ENCODE peak calls at places on chromosomes 13 and 19, in ten cellular contexts. X is AG04450, H is AG10803, N is sigmoid colon, U is BJ, O is cardiac muscle cell, G is neural crest cell, T is MCF 10A, V is RWPE2, S is neural progenitor cell. L is an unnamed sample.

GRCh38 chr13:81171065-81171647 is 830.2 kb upstream of the SPRY2 start:
- DNase-seq in X (no peak), H (peak), N (no peak), U (no peak), O (peak), G (no peak), T (peak), V (no peak), S (peak), L (no peak)

GRCh38 chr13:51152713-51153112 is 41.6 kb upstream of the C13orf42 start:
- DNase-seq in X (no peak), H (no peak), N (no peak), U (no peak), O (no peak), G (no peak), T (no peak), V (no peak), S (no peak), L (no peak)

GRCh38 chr13:99909097-99909835 is 62.3 kb downstream of the ZIC5 start:
- DNase-seq in X (no peak), H (no peak), N (no peak), U (no peak), O (no peak), G (no peak), T (no peak), V (no peak), S (no peak), L (no peak)

GRCh38 chr19:48560095-48560530 is 8.1 kb downstream of the SULT2B1 start:
- DNase-seq in X (no peak), H (no peak), N (no peak), U (no peak), O (no peak), G (no peak), T (no peak), V (no peak), S (peak), L (no peak)

GRCh38 chr13:67971291-67971690 is 741.2 kb upstream of the PCDH9 start:
- DNase-seq in X (no peak), H (no peak), N (no peak), U (no peak), O (no peak), G (no peak), T (no peak), V (no peak), S (no peak), L (no peak)

GRCh38 chr13:103948477-103948876 is 882.3 kb upstream of the SLC10A2 start:
- DNase-seq in X (no peak), H (no peak), N (no peak), U (no peak), O (no peak), G (no peak), T (no peak), V (no peak), S (no peak), L (no peak)

GRCh38 chr19:16449330-16449961 is 22.3 kb downstream of the EPS15L1 start:
- DNase-seq in X (no peak), H (no peak), N (no peak), U (no peak), O (no peak), G (no peak), T (no peak), V (no peak), S (no peak), L (no peak)

GRCh38 chr19:4557971-4558941 is 1.2 kb downstream of the SEMA6B start:
- DNase-seq in X (no peak), H (no peak), N (no peak), U (no peak), O (peak), G (peak), T (peak), V (no peak), S (peak), L (no peak)

GRCh38 chr13:112761701-112762689 is 72.2 kb downstream of the ATP11A start:
- DNase-seq in X (no peak), H (peak), N (no peak), U (no peak), O (peak), G (no peak), T (no peak), V (no peak), S (peak), L (no peak)

GRCh38 chr13:48853381-48854102 is 122.2 kb upstream of the FNDC3A start:
- DNase-seq in X (no peak), H (peak), N (no peak), U (no peak), O (no peak), G (no peak), T (no peak), V (no peak), S (no peak), L (no peak)

GRCh38 chr19:19643158-19644053 is at the start of gene GMIP:
- DNase-seq in X (no peak), H (peak), N (peak), U (no peak), O (peak), G (peak), T (peak), V (no peak), S (peak), L (no peak)

GRCh38 chr13:23770428-23770827 is 118.8 kb downstream of the MIPEP start:
- DNase-seq in X (no peak), H (no peak), N (no peak), U (no peak), O (no peak), G (no peak), T (no peak), V (no peak), S (no peak), L (no peak)

GRCh38 chr19:51480590-51480989 is 2.3 kb downstream of the CEACAM18 start:
- DNase-seq in X (no peak), H (no peak), N (peak), U (no peak), O (peak), G (peak), T (no peak), V (no peak), S (peak), L (no peak)

GRCh38 chr13:44263920-44264610 is 109.6 kb upstream of the SERP2 start:
- DNase-seq in X (no peak), H (peak), N (no peak), U (no peak), O (no peak), G (no peak), T (no peak), V (no peak), S (no peak), L (no peak)

GRCh38 chr13:45951724-45952123 is 100.2 kb upstream of the SIAH3 start:
- DNase-seq in X (no peak), H (no peak), N (no peak), U (no peak), O (no peak), G (no peak), T (no peak), V (no peak), S (no peak), L (no peak)

GRCh38 chr13:31909889-31910551 is 121.6 kb upstream of the FRY start:
- DNase-seq in X (peak), H (peak), N (no peak), U (no peak), O (peak), G (peak), T (peak), V (no peak), S (peak), L (no peak)

GRCh38 chr19:33273881-33274662 is 28.3 kb downstream of the CEBPA start:
- DNase-seq in X (peak), H (peak), N (no peak), U (peak), O (no peak), G (no peak), T (peak), V (no peak), S (no peak), L (peak)

GRCh38 chr19:1592755-1593628 is at the start of gene MBD3:
- DNase-seq in X (peak), H (peak), N (peak), U (peak), O (peak), G (peak), T (peak), V (peak), S (peak), L (peak)

GRCh38 chr19:54558339-54558738 is 15.3 kb upstream of the LILRA2 start:
- DNase-seq in X (no peak), H (no peak), N (no peak), U (no peak), O (no peak), G (no peak), T (peak), V (no peak), S (no peak), L (no peak)

GRCh38 chr13:78978381-78978998 is 319.5 kb upstream of the OBI1 start:
- DNase-seq in X (peak), H (peak), N (no peak), U (peak), O (peak), G (peak), T (peak), V (no peak), S (peak), L (peak)

GRCh38 chr19:2207991-2208860 is 27.9 kb downstream of the PLEKHJ1 start:
- DNase-seq in X (no peak), H (peak), N (peak), U (peak), O (peak), G (no peak), T (no peak), V (no peak), S (peak), L (peak)

GRCh38 chr19:5058456-5059190 is 89.7 kb downstream of the KDM4B start:
- DNase-seq in X (no peak), H (peak), N (no peak), U (no peak), O (no peak), G (no peak), T (peak), V (no peak), S (no peak), L (no peak)

GRCh38 chr19:15671237-15671636 is 1.6 kb upstream of the CYP4F12 start:
- DNase-seq in X (no peak), H (no peak), N (no peak), U (no peak), O (no peak), G (no peak), T (no peak), V (no peak), S (no peak), L (no peak)

GRCh38 chr19:13908674-13909073 is 2.7 kb downstream of the CC2D1A start:
- DNase-seq in X (no peak), H (no peak), N (no peak), U (no peak), O (no peak), G (no peak), T (no peak), V (no peak), S (no peak), L (no peak)

GRCh38 chr19:41548954-41549688 is 26.8 kb upstream of the CEACAM21 start:
- DNase-seq in X (no peak), H (no peak), N (no peak), U (no peak), O (no peak), G (peak), T (no peak), V (no peak), S (peak), L (no peak)

GRCh38 chr19:41552558-41552957 is 23.4 kb upstream of the CEACAM21 start:
- DNase-seq in X (no peak), H (no peak), N (no peak), U (no peak), O (no peak), G (no peak), T (no peak), V (no peak), S (no peak), L (no peak)

GRCh38 chr13:48181482-48182145 is 51.4 kb upstream of the ITM2B start:
- DNase-seq in X (no peak), H (no peak), N (no peak), U (no peak), O (no peak), G (no peak), T (no peak), V (no peak), S (no peak), L (no peak)

GRCh38 chr13:67440240-67440639 is 210.1 kb upstream of the PCDH9 start:
- DNase-seq in X (no peak), H (no peak), N (no peak), U (no peak), O (no peak), G (no peak), T (no peak), V (no peak), S (no peak), L (no peak)

GRCh38 chr19:51501594-51502263 is at the start of gene SIGLEC12:
- DNase-seq in X (no peak), H (no peak), N (peak), U (no peak), O (no peak), G (no peak), T (no peak), V (no peak), S (no peak), L (no peak)

GRCh38 chr13:30846311-30846710 is 59.8 kb upstream of the MEDAG start:
- DNase-seq in X (no peak), H (peak), N (no peak), U (no peak), O (no peak), G (no peak), T (peak), V (no peak), S (no peak), L (no peak)

GRCh38 chr13:113359556-113359955 is 4.4 kb downstream of the GRTP1 start:
- DNase-seq in X (no peak), H (no peak), N (no peak), U (no peak), O (no peak), G (no peak), T (no peak), V (no peak), S (no peak), L (no peak)

GRCh38 chr13:66483712-66484111 is 746.4 kb downstream of the PCDH9 start:
- DNase-seq in X (no peak), H (no peak), N (no peak), U (no peak), O (no peak), G (no peak), T (no peak), V (no peak), S (no peak), L (no peak)

GRCh38 chr19:12996542-12997094 is 1.3 kb downstream of the NFIX start:
- DNase-seq in X (no peak), H (peak), N (no peak), U (no peak), O (no peak), G (no peak), T (no peak), V (no peak), S (peak), L (no peak)

GRCh38 chr13:29589967-29590366 is 5.5 kb downstream of the SLC7A1 start:
- DNase-seq in X (no peak), H (no peak), N (no peak), U (no peak), O (no peak), G (no peak), T (no peak), V (no peak), S (peak), L (no peak)
- TF ChIP-seq CTCF in X (peak), H (peak), N (no peak), U (no peak), O (peak), G (peak), T (no peak), V (no peak), S (peak), L (peak)

DNA sequence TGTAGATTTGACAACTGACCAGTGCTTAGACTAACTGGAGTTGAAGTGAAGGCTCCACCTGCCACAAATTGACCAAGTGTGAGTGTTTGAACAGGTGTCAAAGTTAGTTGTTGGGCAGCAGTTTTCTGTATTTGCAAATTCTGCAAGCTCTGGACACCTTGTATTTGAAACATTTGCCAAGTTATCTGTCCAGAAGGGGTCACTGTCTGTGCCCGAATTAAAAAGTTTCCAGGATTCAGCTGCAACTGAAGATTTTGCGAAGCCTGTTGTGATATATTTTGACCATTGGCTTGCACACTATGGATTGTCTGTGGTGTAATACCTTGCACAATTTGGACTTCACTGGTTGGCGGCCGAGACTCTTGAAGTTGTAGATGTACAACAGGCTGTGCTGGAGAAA is 1690.7 kb downstream of the SLITRK5 start:
- DNase-seq in X (no peak), H (no peak), N (no peak), U (no peak), O (no peak), G (no peak), T (peak), V (no peak), S (no peak), L (no peak)
- TF ChIP-seq CTCF in X (peak), H (peak), N (no peak), U (no peak), O (peak), G (no peak), T (no peak), V (peak), S (peak), L (peak)

DNA sequence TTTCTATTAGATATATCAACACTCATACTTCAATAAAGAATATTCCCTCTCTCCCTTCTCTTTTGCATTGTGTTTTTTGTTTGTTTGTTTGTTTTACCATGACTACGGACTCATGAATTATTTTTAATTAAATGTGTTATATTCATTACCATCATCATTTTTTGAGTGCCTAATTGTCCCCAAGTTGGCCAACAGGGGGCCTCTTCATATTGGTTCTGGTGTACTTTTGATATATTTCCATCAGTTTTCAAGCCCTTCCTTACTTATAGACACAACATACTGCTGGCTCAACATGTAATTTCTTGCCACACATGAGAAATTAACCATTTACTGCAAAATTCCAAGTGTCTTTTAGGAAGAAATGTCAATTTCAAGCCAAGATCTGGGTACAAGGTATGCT is 54.5 kb upstream of the GPC6 start:
- DNase-seq in X (no peak), H (no peak), N (no peak), U (no peak), O (no peak), G (no peak), T (no peak), V (no peak), S (peak), L (no peak)
- TF ChIP-seq CTCF in X (peak), H (peak), N (no peak), U (peak), O (no peak), G (peak), T (no peak), V (no peak), S (peak), L (peak)

GRCh38 chr19:35959040-35959967 is 23.1 kb downstream of the LRFN3 start:
- DNase-seq in X (no peak), H (no peak), N (no peak), U (no peak), O (no peak), G (no peak), T (no peak), V (no peak), S (peak), L (no peak)
- TF ChIP-seq CTCF in X (peak), H (no peak), N (no peak), U (peak), O (peak), G (peak), T (no peak), V (peak), S (peak), L (peak)

GRCh38 chr13:26678796-26679195 is 81.8 kb downstream of the GPR12 start:
- DNase-seq in X (no peak), H (no peak), N (no peak), U (no peak), O (no peak), G (no peak), T (no peak), V (no peak), S (no peak), L (no peak)
- TF ChIP-seq CTCF in X (no peak), H (no peak), N (no peak), U (no peak), O (no peak), G (no peak), T (no peak), V (no peak), S (no peak), L (no peak)

GRCh38 chr19:31113250-31113685 is 236.0 kb downstream of the TSHZ3 start:
- DNase-seq in X (no peak), H (peak), N (no peak), U (peak), O (no peak), G (no peak), T (no peak), V (no peak), S (no peak), L (no peak)

GRCh38 chr19:31109626-31110025 is 239.6 kb downstream of the TSHZ3 start:
- DNase-seq in X (no peak), H (no peak), N (no peak), U (no peak), O (no peak), G (no peak), T (no peak), V (no peak), S (no peak), L (no peak)

GRCh38 chr19:31112158-31112557 is 237.1 kb downstream of the TSHZ3 start:
- DNase-seq in X (no peak), H (no peak), N (peak), U (no peak), O (no peak), G (no peak), T (no peak), V (no peak), S (no peak), L (no peak)

GRCh38 chr19:31111741-31112140 is 237.5 kb downstream of the TSHZ3 start:
- DNase-seq in X (no peak), H (no peak), N (no peak), U (no peak), O (no peak), G (no peak), T (no peak), V (no peak), S (no peak), L (no peak)

GRCh38 chr19:31110331-31110730 is 238.9 kb downstream of the TSHZ3 start:
- DNase-seq in X (no peak), H (peak), N (no peak), U (no peak), O (peak), G (no peak), T (peak), V (no peak), S (peak), L (peak)
- TF ChIP-seq CTCF in X (peak), H (peak), N (peak), U (peak), O (peak), G (no peak), T (no peak), V (peak), S (peak), L (peak)

DNA sequence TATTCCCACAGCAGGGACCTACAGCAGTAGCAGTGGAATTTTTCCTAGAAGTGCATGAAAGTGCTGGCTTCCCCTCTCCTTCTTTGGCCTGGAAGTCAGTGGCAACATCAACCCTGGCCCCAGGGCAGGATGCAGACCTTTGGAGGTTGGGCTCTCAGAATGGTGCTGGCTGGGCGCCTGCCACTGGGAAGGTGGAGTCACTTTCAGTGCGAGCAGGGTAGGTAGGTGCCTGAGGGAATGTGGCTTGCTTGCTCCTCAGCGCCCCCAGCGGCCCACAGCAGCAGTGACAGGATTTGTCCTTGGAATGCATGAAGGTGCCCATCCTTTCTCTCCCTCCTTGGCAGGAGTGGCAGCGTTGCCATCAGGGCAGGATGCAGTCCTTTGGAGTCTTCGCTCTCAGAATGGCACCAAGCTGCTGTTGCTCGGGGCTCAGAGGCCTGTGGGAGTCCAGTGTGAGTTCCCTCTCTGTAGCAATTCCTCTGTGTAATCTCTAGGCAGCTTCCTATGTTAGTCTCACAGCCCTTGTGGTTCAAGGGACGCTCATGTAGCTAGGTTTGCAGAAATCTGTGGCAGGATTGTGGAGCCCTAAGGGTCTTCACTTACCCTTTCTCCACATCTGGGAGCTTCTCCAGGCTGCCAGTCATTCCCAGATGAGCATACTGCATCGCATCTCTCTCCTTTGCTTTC is 354.4 kb upstream of the DACH1 start:
- DNase-seq in X (no peak), H (no peak), N (no peak), U (no peak), O (peak), G (peak), T (peak), V (no peak), S (peak), L (no peak)
- TF ChIP-seq CTCF in X (peak), H (peak), N (peak), U (peak), O (peak), G (peak), T (peak), V (peak), S (peak), L (peak)